ENCODE peak calls at places on chromosomes 1 and 21, in nine cellular contexts. P, L, F, W, I, B, E, K and G are unnamed samples. For H3K27me3 and H3K36me3, the result is how much of the 10 kb centered on the place peaks cover.

GRCh38 chr1:159945483-159946241 is at the start of gene IGSF9:
- DNase-seq in E (peak), F (peak), I (peak), W (peak), K (no peak), B (peak), P (peak), L (peak), G (no peak)

GRCh38 chr1:107140703-107141490 is at the start of gene NTNG1:
- DNase-seq in W (no peak), P (no peak), E (peak), B (peak), F (no peak), L (no peak), I (no peak), K (no peak), G (no peak)

GRCh38 chr1:56627636-56628039 is 17.5 kb upstream of the PRKAA2 start:
- DNase-seq in E (no peak), I (no peak), W (no peak), K (no peak), F (peak), P (no peak), B (peak), L (no peak), G (no peak)

GRCh38 chr21:28743723-28744122 is 249.0 kb downstream of the LTN1 start:
- DNase-seq in B (no peak), K (no peak), W (no peak), I (no peak), P (no peak), L (no peak), E (no peak), F (no peak), G (no peak)

GRCh38 chr1:9927259-9927658 is 15.9 kb downstream of the LZIC start:
- DNase-seq in E (no peak), I (no peak), F (no peak), B (no peak), K (no peak), W (no peak), L (no peak), P (no peak), G (no peak)

GRCh38 chr1:118934706-118935105 is 53.4 kb downstream of the TBX15 start:
- DNase-seq in W (no peak), E (no peak), P (no peak), F (peak), B (peak), K (no peak), I (no peak), L (no peak), G (no peak)

GRCh38 chr1:178418284-178418955 is 78.3 kb downstream of the CLEC20A start:
- DNase-seq in F (no peak), E (peak), P (no peak), B (no peak), K (no peak), L (no peak), I (no peak), W (no peak), G (no peak)

GRCh38 chr1:22241811-22242210 is 98.9 kb upstream of the WNT4 start:
- DNase-seq in F (no peak), B (no peak), I (no peak), P (no peak), L (no peak), K (no peak), W (no peak), E (no peak), G (no peak)

GRCh38 chr1:175481126-175482071 is 262.0 kb downstream of the TNR start:
- DNase-seq in P (no peak), B (peak), F (peak), L (no peak), W (no peak), I (no peak), K (no peak), E (peak), G (no peak)

GRCh38 chr1:156684227-156684782 is 7.1 kb upstream of the NES start:
- DNase-seq in K (no peak), L (no peak), W (no peak), I (no peak), B (peak), E (no peak), F (peak), P (no peak), G (no peak)

GRCh38 chr21:26717146-26717739 is 128.0 kb downstream of the ADAMTS1 start:
- DNase-seq in K (no peak), E (peak), F (peak), I (no peak), B (peak), W (no peak), L (no peak), P (no peak), G (no peak)

GRCh38 chr1:51330331-51331201 is at the start of gene TTC39A:
- DNase-seq in F (no peak), K (no peak), E (no peak), P (no peak), I (peak), B (no peak), W (no peak), L (no peak), G (no peak)

GRCh38 chr1:16183765-16184556 is 28.1 kb upstream of the EPHA2 start:
- DNase-seq in P (no peak), E (no peak), F (no peak), W (no peak), B (peak), I (no peak), K (no peak), L (no peak), G (no peak)

GRCh38 chr1:225834417-225835329 is 24.7 kb downstream of the EPHX1 start:
- DNase-seq in B (no peak), F (peak), P (peak), E (no peak), L (no peak), K (no peak), W (peak), I (peak), G (peak)

GRCh38 chr1:107692580-107693345 is 272.2 kb downstream of the VAV3 start:
- DNase-seq in B (peak), L (no peak), P (no peak), W (no peak), E (no peak), F (no peak), I (no peak), K (no peak), G (no peak)

GRCh38 chr1:40984066-40984465 is 4.6 kb downstream of the CTPS1 start:
- DNase-seq in P (no peak), L (no peak), I (no peak), W (no peak), F (no peak), K (no peak), B (peak), E (no peak), G (no peak)

GRCh38 chr1:7717769-7718368 is 53.2 kb upstream of the VAMP3 start:
- DNase-seq in L (no peak), I (no peak), W (no peak), F (no peak), E (no peak), K (no peak), B (peak), P (no peak), G (no peak)

GRCh38 chr1:36432616-36433015 is 17.6 kb downstream of the OSCP1 start:
- DNase-seq in W (no peak), E (no peak), F (no peak), P (no peak), I (no peak), B (no peak), K (no peak), L (no peak), G (no peak)

GRCh38 chr1:196114193-196114592 is 494.0 kb downstream of the KCNT2 start:
- DNase-seq in E (no peak), B (peak), I (no peak), F (peak), L (no peak), P (no peak), K (no peak), W (no peak), G (no peak)

GRCh38 chr1:152227310-152227928 is 3.4 kb upstream of the HRNR start:
- DNase-seq in I (no peak), W (no peak), E (no peak), P (no peak), K (no peak), L (no peak), B (peak), F (peak), G (no peak)

GRCh38 chr1:148318123-148318899 is 164.8 kb downstream of the PPIAL4G start:
- DNase-seq in K (no peak), E (peak), L (peak), I (no peak), P (no peak), F (no peak), W (peak), B (no peak), G (no peak)

GRCh38 chr1:173411835-173412742 is 65.0 kb upstream of the PRDX6 start:
- DNase-seq in K (no peak), P (no peak), F (peak), B (no peak), E (no peak), W (no peak), I (no peak), L (no peak), G (peak)

GRCh38 chr1:45016767-45017166 is 4.7 kb downstream of the UROD start:
- DNase-seq in B (no peak), L (no peak), W (no peak), E (no peak), F (no peak), I (no peak), K (no peak), P (no peak), G (no peak)

GRCh38 chr1:44976252-44976651 is 10.1 kb downstream of the EIF2B3 start:
- DNase-seq in B (no peak), E (no peak), K (no peak), F (no peak), W (no peak), L (no peak), P (no peak), I (no peak), G (no peak)

GRCh38 chr1:200118779-200119505 is 91.4 kb downstream of the NR5A2 start:
- DNase-seq in I (no peak), P (no peak), W (no peak), E (peak), L (no peak), B (no peak), K (no peak), F (no peak), G (no peak)

GRCh38 chr1:200112308-200112707 is 84.8 kb downstream of the NR5A2 start:
- DNase-seq in I (no peak), B (no peak), K (no peak), L (no peak), F (no peak), P (no peak), W (no peak), E (no peak), G (no peak)

GRCh38 chr1:200115532-200115931 is 88.0 kb downstream of the NR5A2 start:
- DNase-seq in B (no peak), F (no peak), W (no peak), K (no peak), E (no peak), P (no peak), L (peak), I (no peak), G (no peak)

GRCh38 chr1:200116324-200116723 is 88.8 kb downstream of the NR5A2 start:
- DNase-seq in K (no peak), E (no peak), L (no peak), W (no peak), I (no peak), B (no peak), F (no peak), P (no peak), G (no peak)
- H3K27me3 ChIP-seq in K (under half), E (under half), L (under half), W (under half), I (under half), B (under half), F (under half), P (under half), G (under half)

GRCh38 chr21:44301093-44301492 is 1.2 kb downstream of the PFKL start:
- DNase-seq in W (no peak), E (no peak), F (no peak), L (no peak), K (no peak), B (no peak), P (no peak), I (no peak), G (no peak)
- TF ChIP-seq CTCF in W (no peak), E (no peak), F (no peak), L (no peak), K (no peak), B (no peak), P (no peak), I (no peak), G (no peak)

DNA sequence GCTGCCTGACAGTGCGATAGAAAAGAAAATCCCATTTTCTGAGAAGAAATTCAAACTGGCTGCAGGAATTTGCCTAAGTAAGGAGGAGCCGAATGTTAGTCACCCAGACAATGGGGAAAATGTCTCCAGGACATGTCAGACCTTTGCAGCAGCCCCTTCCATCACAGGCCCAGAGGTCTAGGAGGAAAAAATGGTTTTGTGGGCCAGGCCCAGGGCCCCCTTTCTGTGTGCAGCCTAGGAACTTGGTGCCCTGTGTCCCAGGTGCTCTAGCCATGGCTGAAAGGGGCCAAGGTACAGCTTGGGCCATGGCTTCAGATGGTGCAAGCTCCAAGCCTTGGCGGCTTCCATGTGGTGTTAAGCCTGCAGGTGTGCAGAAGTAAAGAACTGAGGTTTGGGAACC is 14.6 kb downstream of the ZBTB21 start:
- DNase-seq in L (no peak), K (no peak), E (no peak), W (no peak), B (no peak), P (no peak), F (no peak), I (no peak), G (no peak)
- H3K36me3 ChIP-seq in L (under half), K (under half), E (under half), W (under half), B (under half), P (under half), F (under half), I (under half), G (under half)

GRCh38 chr1:206832352-206832751 is 33.1 kb upstream of the IL20 start:
- DNase-seq in B (no peak), L (no peak), F (no peak), W (no peak), E (no peak), P (no peak), I (no peak), K (no peak), G (no peak)
- H3K27me3 ChIP-seq in B (under half), L (under half), F (under half), W (under half), E (under half), P (under half), I (under half), K (under half), G (under half)

DNA sequence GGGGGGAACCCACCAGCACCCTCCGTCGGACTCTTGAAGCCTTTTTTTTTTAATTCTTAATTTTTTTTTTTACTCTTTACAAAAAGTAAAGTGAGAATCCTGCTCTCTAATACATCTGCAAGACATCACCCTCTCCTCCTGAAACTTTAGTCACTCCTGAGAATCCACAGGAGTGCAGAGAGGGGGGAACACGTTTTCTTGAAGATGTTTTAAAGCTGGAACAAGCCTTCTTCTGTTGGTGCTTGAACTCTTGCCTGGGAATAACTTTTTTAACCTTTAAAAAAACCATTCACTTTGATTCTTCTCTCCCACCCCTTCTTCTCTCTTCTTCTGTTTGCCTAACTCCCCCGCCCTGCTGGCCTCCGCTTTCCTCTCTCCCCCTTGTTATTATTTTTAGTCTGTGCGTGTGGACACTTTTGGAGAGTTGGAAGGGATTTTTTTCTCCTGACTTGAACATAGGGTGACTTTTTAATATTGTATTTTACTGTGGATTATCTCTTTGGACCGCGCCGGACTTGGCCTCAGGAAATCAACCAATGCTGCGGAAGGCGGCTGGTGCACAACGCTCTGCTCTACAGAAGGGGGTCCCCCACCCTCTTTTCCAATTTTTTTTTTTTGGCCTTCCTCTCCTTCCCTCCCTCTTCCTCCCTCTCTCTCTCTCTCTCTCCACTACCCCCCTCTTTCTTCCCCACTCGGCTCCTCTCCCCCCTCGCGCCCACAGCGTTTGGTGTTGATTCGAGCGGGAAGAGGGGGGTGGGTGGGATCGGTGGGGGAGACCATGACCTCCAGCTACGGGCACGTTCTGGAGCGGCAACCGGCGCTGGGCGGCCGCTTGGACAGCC is at the start of gene PRRX1:
- DNase-seq in B (no peak), W (no peak), L (no peak), I (no peak), P (no peak), E (no peak), K (no peak), F (peak), G (no peak)
- TF ChIP-seq CTCF in B (no peak), W (no peak), L (no peak), I (no peak), P (no peak), E (no peak), K (no peak), F (no peak), G (no peak)

DNA sequence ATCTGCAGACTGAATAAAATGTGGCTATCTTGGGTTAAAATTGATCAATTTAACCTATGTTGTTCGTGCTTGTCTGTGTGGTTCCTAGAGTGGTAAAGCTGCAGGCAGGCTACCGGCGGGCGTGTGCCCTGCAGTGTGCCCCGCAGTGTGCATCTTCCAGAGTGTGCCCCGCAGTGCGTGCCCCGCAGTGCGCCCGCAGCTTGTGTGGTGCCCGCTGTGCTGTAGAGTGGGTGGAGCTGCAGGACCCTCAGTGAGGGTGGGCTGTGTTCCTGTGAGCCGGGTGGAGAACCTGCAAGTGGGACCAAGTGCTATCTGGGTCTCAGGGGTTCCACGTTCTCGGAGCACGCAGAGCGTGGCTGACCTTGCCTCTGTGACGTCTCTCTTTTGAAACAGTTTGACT is 10.7 kb downstream of the RRP1 start:
- DNase-seq in P (no peak), I (no peak), E (no peak), W (no peak), B (no peak), L (no peak), K (no peak), F (no peak), G (no peak)
- H3K36me3 ChIP-seq in P (under half), I (half or more), E (under half), W (half or more), B (half or more), L (under half), K (under half), F (half or more), G (half or more)

DNA sequence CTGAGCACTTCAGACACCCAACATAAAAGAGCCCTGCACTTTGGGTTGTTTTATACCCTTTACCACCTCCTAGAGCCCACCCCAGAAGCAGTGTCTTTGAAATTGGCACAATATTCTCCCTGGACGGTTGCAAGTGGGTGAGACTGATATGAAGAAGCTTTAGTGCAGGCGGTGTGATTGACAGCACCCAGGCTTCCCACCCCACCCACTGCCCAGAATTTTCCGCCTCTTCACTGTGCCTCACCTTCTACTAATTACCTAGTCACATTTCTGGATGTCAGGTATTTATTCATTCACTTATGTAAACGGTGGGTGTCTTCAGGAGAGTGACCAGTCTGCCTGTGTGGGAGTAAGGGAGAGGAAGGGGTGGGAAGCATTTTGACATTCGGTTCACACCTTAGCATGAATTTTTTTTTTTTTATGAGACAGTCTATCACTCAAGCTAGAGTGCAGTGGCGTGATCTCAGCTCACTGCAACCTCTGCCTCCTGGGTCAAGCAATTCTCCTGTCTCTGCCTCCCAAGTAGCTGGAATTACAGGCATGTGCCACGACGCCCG is 1.7 kb upstream of the FAM89A start:
- DNase-seq in I (no peak), B (no peak), P (no peak), E (no peak), K (no peak), W (no peak), L (no peak), F (no peak), G (no peak)
- H3K27me3 ChIP-seq in I (under half), B (under half), P (under half), E (under half), K (under half), W (under half), L (under half), F (under half), G (under half)